ENCODE peak calls at places on chromosomes 4 and X, in five cellular contexts. One of them, this sample, is unnamed.
A peak's percentile ranks its signal among the peaks of the same experiment; 100 is the strongest.

GRCh38 chr4:112213850-112214249 is 17.7 kb upstream of the AP1AR start:
- DNase-seq in gastrocnemius medialis: no peak
- DNase-seq in endothelial cell of umbilical vein: peak; percentile 19
- DNase-seq in DND-41: no peak
- DNase-seq in HCT116: no peak
- DNase-seq in this sample: no peak

GRCh38 chrX:69618803-69619202 is 2.9 kb downstream of the EDA start:
- DNase-seq in endothelial cell of umbilical vein: peak; percentile 4
- DNase-seq in DND-41: no peak
- DNase-seq in HCT116: no peak
- DNase-seq in gastrocnemius medialis: no peak
- DNase-seq in this sample: no peak

GRCh38 chr4:74056114-74056857 is 17.8 kb upstream of the CXCL3 start:
- DNase-seq in endothelial cell of umbilical vein: no peak
- DNase-seq in HCT116: peak; percentile 76
- DNase-seq in DND-41: no peak
- DNase-seq in gastrocnemius medialis: no peak
- DNase-seq in this sample: no peak

GRCh38 chr4:160142579-160142978 is 1039.7 kb downstream of the RAPGEF2 start:
- DNase-seq in HCT116: no peak
- DNase-seq in endothelial cell of umbilical vein: no peak
- DNase-seq in gastrocnemius medialis: no peak
- DNase-seq in DND-41: no peak
- DNase-seq in this sample: no peak

GRCh38 chrX:27236681-27237080 is 226.5 kb downstream of the PPP4R3C start:
- DNase-seq in HCT116: no peak
- DNase-seq in gastrocnemius medialis: no peak
- DNase-seq in endothelial cell of umbilical vein: no peak
- DNase-seq in DND-41: no peak
- DNase-seq in this sample: no peak

GRCh38 chrX:120401301-120401700 is 39.4 kb downstream of the ATP1B4 start:
- DNase-seq in HCT116: no peak
- DNase-seq in endothelial cell of umbilical vein: no peak
- DNase-seq in DND-41: no peak
- DNase-seq in gastrocnemius medialis: no peak
- DNase-seq in this sample: no peak

GRCh38 chrX:71053217-71053621 is 14.9 kb downstream of the SNX12 start:
- DNase-seq in endothelial cell of umbilical vein: peak; percentile 4
- DNase-seq in DND-41: no peak
- DNase-seq in gastrocnemius medialis: no peak
- DNase-seq in HCT116: no peak
- DNase-seq in this sample: no peak

GRCh38 chrX:41121766-41122165 is 36.5 kb downstream of the USP9X start:
- DNase-seq in DND-41: no peak
- DNase-seq in HCT116: no peak
- DNase-seq in endothelial cell of umbilical vein: no peak
- DNase-seq in gastrocnemius medialis: no peak
- DNase-seq in this sample: no peak

GRCh38 chrX:134460861-134461218 is 875 bp downstream of the HPRT1 start:
- DNase-seq in DND-41: no peak
- DNase-seq in gastrocnemius medialis: no peak
- DNase-seq in endothelial cell of umbilical vein: peak; percentile 34
- DNase-seq in HCT116: no peak
- DNase-seq in this sample: no peak

GRCh38 chrX:153650959-153651358 is 4.0 kb downstream of the DUSP9 start:
- DNase-seq in HCT116: no peak
- DNase-seq in DND-41: no peak
- DNase-seq in gastrocnemius medialis: no peak
- DNase-seq in endothelial cell of umbilical vein: no peak
- DNase-seq in this sample: no peak

GRCh38 chr4:169121920-169122319 is 111.9 kb upstream of the CBR4 start:
- DNase-seq in HCT116: no peak
- DNase-seq in DND-41: no peak
- DNase-seq in endothelial cell of umbilical vein: no peak
- DNase-seq in gastrocnemius medialis: no peak
- DNase-seq in this sample: no peak

GRCh38 chrX:40543661-40544328 is 37.0 kb upstream of the ATP6AP2 start:
- DNase-seq in gastrocnemius medialis: no peak
- DNase-seq in endothelial cell of umbilical vein: peak; percentile 90
- DNase-seq in DND-41: peak; percentile 12
- DNase-seq in HCT116: peak; percentile 33
- DNase-seq in this sample: no peak

GRCh38 chr4:102687373-102687981 is 73.3 kb downstream of the MANBA start:
- DNase-seq in DND-41: no peak
- DNase-seq in HCT116: peak; percentile 38
- DNase-seq in gastrocnemius medialis: no peak
- DNase-seq in endothelial cell of umbilical vein: no peak
- DNase-seq in this sample: no peak

GRCh38 chrX:34343001-34343400 is 210.9 kb upstream of the FAM47A start:
- DNase-seq in gastrocnemius medialis: no peak
- DNase-seq in HCT116: no peak
- DNase-seq in endothelial cell of umbilical vein: no peak
- DNase-seq in DND-41: no peak
- DNase-seq in this sample: no peak

GRCh38 chrX:42996861-42997260 is 218.9 kb upstream of the PPP1R2C start:
- DNase-seq in endothelial cell of umbilical vein: peak; percentile 89
- DNase-seq in DND-41: no peak
- DNase-seq in gastrocnemius medialis: no peak
- DNase-seq in HCT116: no peak
- DNase-seq in this sample: no peak

GRCh38 chr4:2441393-2442174 is 22.8 kb downstream of the CFAP99 start:
- DNase-seq in gastrocnemius medialis: no peak
- DNase-seq in endothelial cell of umbilical vein: peak; percentile 78
- DNase-seq in DND-41: peak; percentile 69
- DNase-seq in HCT116: peak; percentile 85
- DNase-seq in this sample: peak; percentile 82

GRCh38 chrX:8027876-8028275 is 100.7 kb upstream of the PNPLA4 start:
- DNase-seq in gastrocnemius medialis: no peak
- DNase-seq in endothelial cell of umbilical vein: no peak
- DNase-seq in HCT116: no peak
- DNase-seq in DND-41: no peak
- DNase-seq in this sample: no peak
- H3K27ac ChIP-seq in gastrocnemius medialis: no peak overlapping the region
- H3K27ac ChIP-seq in endothelial cell of umbilical vein: no peak overlapping the region
- H3K27ac ChIP-seq in HCT116: no peak overlapping the region
- H3K27ac ChIP-seq in DND-41: no peak overlapping the region
- H3K27ac ChIP-seq in this sample: no peak overlapping the region

DNA sequence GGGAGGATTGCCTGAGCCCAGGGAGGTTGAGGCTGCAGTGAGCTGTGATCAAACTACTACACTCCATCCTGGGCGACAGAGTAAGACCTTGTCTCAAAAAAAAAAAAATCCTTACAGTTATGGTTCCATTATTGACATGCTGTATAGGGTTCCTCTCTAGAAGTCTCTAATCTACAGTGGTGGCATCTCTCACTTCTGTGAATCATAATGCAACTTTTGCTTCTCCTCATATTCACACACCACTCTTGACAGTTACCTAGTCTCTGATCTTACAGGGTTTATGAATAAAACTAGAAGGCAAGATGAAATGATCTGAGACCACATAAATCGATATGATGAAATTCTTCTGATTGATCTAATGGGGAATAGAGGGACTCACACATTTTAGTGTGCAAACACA is 40.6 kb downstream of the DOCK11 start:
- DNase-seq in gastrocnemius medialis: no peak
- DNase-seq in endothelial cell of umbilical vein: no peak
- DNase-seq in HCT116: no peak
- DNase-seq in DND-41: no peak
- DNase-seq in this sample: no peak
- H3K4me1 ChIP-seq in gastrocnemius medialis: no peaks in the 10 kb centered on the region
- H3K4me1 ChIP-seq in endothelial cell of umbilical vein: no peaks in the 10 kb centered on the region
- H3K4me1 ChIP-seq in HCT116: peaks cover 8% of the 10 kb centered on the region
- H3K4me1 ChIP-seq in DND-41: no peaks in the 10 kb centered on the region
- H3K4me1 ChIP-seq in this sample: peaks cover 49% of the 10 kb centered on the region

DNA sequence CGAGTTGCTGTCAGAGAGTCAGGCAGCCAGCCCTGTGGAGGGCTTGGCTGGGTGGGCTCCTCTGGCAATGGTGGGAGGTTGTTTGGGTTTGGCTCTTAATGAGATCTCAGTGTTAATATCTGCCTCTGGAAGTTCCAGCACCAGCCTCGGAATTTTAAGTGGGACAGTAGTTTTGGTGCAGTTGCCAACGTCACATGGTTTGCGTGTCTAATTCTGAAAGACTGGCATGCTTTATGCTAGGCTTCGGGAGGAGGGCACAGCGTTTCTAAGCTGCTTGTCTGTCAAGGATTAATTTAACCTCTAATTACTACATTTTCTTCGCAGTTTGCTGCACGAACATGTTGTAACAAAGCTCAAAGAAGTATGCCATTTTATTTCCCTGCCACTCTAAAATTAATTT is 9.2 kb downstream of the MAMLD1 start:
- DNase-seq in endothelial cell of umbilical vein: no peak
- DNase-seq in gastrocnemius medialis: no peak
- DNase-seq in DND-41: no peak
- DNase-seq in HCT116: no peak
- DNase-seq in this sample: no peak
- H3K4me3 ChIP-seq in endothelial cell of umbilical vein: no peak overlapping the region
- H3K4me3 ChIP-seq in gastrocnemius medialis: no peak overlapping the region
- H3K4me3 ChIP-seq in DND-41: no peak overlapping the region
- H3K4me3 ChIP-seq in HCT116: no peak overlapping the region
- H3K4me3 ChIP-seq in this sample: no peak overlapping the region

GRCh38 chrX:115591856-115592842 is 31.2 kb downstream of the PLS3 start:
- DNase-seq in DND-41: no peak
- DNase-seq in HCT116: no peak
- DNase-seq in endothelial cell of umbilical vein: peak; percentile 63
- DNase-seq in gastrocnemius medialis: no peak
- DNase-seq in this sample: no peak
- H3K27ac ChIP-seq in DND-41: no peak overlapping the region
- H3K27ac ChIP-seq in HCT116: no peak overlapping the region
- H3K27ac ChIP-seq in endothelial cell of umbilical vein: peak overlapping the region; percentile 93
- H3K27ac ChIP-seq in gastrocnemius medialis: peak overlapping the region; percentile 83
- H3K27ac ChIP-seq in this sample: no peak overlapping the region

This sample was measured in CD8-positive, alpha-beta memory T cell.